ENCODE peak calls at places on chromosome 9, in six cellular contexts. T, F, Y, D, J and A are unnamed samples.

GRCh38 chr9:93116049-93116961 is 17.7 kb downstream of the NINJ1 start:
- DNase-seq in T (no peak), F (no peak), J (peak), Y (peak), D (peak), A (peak)

GRCh38 chr9:26326473-26327044 is 566.0 kb downstream of the CAAP1 start:
- DNase-seq in Y (peak), T (no peak), D (no peak), J (no peak), F (no peak), A (peak)

GRCh38 chr9:69204869-69205268 is 30.8 kb downstream of the TJP2 start:
- DNase-seq in Y (peak), D (no peak), J (peak), T (no peak), F (no peak), A (peak)

GRCh38 chr9:124012368-124013262 is 1.0 kb downstream of the LHX2 start:
- DNase-seq in D (no peak), T (no peak), J (no peak), F (no peak), Y (no peak), A (no peak)

GRCh38 chr9:5442400-5443011 is 4.8 kb upstream of the PLGRKT start:
- DNase-seq in Y (peak), J (no peak), F (no peak), D (no peak), T (no peak), A (peak)

GRCh38 chr9:6096821-6097220 is 81.4 kb upstream of the RANBP6 start:
- DNase-seq in T (no peak), D (no peak), Y (no peak), J (no peak), F (no peak), A (no peak)

GRCh38 chr9:126723807-126724172 is 81.0 kb upstream of the ZBTB43 start:
- DNase-seq in D (no peak), T (no peak), Y (no peak), F (no peak), J (no peak), A (peak)

GRCh38 chr9:36788534-36788933 is 215.8 kb downstream of the MELK start:
- DNase-seq in Y (no peak), T (no peak), D (no peak), J (no peak), F (no peak), A (no peak)

GRCh38 chr9:2524601-2525000 is 97.0 kb upstream of the VLDLR start:
- DNase-seq in Y (no peak), J (no peak), D (no peak), F (no peak), T (no peak), A (no peak)

GRCh38 chr9:74304598-74304997 is 192.5 kb upstream of the RORB start:
- DNase-seq in T (no peak), Y (no peak), D (no peak), J (no peak), F (no peak), A (no peak)

GRCh38 chr9:131276891-131277672 is 772 bp upstream of the FAM78A start:
- DNase-seq in J (no peak), D (no peak), T (no peak), F (no peak), Y (no peak), A (peak)

GRCh38 chr9:22913026-22913425 is 466.4 kb downstream of the DMRTA1 start:
- DNase-seq in T (no peak), F (no peak), D (no peak), J (no peak), Y (no peak), A (no peak)

DNA sequence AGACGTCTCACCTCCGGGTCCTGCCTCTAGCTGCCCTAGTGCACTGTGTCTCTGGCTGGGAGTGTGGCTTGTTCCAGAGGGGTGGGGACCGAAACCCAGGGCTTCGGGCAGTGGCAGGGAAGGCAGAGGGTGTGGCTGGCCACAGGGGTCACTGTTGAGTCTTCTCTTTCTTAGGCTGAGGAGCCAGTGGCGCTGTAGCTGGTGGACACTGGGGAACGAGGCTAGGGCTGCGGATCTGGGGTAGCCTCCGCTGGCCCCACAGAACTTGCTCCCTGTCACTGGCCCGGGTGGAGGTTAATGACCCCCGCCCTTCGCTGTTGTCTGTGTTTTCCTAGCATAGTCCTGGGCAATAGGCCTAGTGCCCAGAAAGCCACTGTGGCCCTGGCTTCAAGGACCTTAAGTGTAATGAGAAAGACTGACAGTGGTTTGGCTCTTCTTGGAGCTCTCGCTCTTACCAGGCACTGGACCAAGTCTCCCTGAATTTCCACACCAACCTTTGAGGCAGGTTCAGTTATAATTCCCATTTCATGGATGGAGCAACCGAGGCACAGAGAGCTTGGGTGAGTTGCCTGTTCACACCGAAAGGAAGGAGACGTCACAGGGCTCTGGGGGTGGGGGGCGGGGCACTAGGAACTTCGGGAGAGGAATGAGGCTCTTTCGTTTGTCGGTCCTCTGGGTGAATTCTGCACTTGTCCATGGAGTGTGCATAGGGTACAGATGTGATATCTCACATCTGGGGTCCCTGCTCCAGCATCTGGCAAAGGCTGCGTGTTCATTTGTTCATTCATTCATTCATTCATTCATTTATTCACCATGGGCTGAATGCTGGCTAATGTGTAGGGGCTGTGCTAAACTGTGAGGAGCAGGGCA is 4.8 kb upstream of the IER5L start:
- DNase-seq in D (no peak), J (peak), T (no peak), Y (peak), F (no peak), A (peak)
- TF ChIP-seq POLR2A in D (no peak), J (no peak), T (no peak), Y (no peak), F (no peak), A (no peak)

DNA sequence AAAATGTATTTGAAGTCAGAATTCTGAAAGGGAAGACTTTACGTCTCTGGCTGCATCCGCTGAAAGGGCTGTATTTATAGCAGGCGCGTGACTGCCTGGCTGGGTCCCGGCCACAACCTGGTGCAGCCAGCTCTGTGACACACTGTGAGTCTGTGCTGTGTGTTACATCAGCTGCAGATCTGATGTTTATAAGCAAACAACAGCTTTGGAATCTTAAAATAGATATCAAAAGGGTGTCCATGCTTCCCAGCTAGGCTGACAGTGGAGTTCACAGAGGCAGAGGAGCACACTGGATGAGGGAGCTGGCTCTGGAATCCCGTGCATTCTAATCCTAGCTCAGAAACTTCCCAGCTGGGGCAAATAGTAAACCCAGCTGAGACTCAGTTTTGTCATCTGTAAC is 433.4 kb upstream of the BRINP1 start:
- DNase-seq in J (peak), D (peak), F (no peak), T (no peak), Y (no peak), A (no peak)
- TF ChIP-seq POLR2A in J (no peak), D (no peak), F (no peak), T (no peak), Y (no peak), A (no peak)

GRCh38 chr9:129482521-129483466 is 138.1 kb downstream of the C9orf50 start:
- DNase-seq in D (peak), J (peak), Y (no peak), F (no peak), T (peak), A (peak)

GRCh38 chr9:129484325-129485000 is 136.4 kb downstream of the C9orf50 start:
- DNase-seq in Y (no peak), T (no peak), D (no peak), F (no peak), J (no peak), A (no peak)

GRCh38 chr9:129485140-129485758 is 135.7 kb downstream of the C9orf50 start:
- DNase-seq in D (no peak), J (no peak), Y (no peak), F (no peak), T (no peak), A (no peak)

GRCh38 chr9:129481824-129482511 is 138.9 kb downstream of the C9orf50 start:
- DNase-seq in Y (no peak), F (no peak), J (peak), D (peak), T (no peak), A (no peak)

DNA sequence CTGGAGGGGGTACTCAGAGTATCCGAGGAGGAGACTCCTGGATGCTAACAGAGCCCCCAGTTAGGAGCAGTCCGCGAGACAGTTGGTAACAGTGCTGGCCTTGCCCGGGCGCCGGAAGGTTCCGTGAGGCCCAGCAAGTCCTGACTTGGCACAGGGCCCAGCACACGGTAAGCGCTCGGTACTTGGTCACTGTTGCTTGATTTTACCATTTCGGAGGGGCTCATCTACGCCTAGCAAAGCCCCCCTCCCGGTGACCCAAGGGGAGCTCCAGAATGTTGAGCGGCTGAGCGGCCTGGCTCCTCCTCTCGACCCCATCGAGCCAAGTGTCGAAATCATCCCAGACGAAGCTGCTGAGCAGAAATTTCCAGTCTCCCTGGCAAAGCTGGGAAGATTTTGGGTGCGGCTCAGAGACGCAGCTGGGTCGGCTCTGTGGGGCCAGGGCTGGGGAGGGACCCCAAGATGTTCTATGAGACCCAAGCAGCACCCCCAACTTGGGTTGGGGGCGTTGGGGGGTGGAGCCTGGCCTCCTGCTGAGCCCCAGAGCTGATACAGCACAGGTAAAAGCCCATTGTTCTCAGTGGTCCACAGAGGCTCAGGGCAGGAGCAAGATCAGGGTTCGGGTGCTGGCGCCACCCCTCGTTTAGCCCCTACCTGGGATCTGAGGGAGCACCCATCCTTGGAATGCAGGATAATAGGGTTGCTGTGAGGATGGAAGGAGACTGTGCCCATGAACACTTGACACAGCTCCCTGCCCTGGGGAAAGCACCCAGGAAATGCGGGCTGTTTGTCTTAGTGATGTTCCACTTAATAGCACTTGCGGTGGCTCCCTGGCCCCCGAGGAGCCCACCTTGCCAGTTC is 137.2 kb downstream of the C9orf50 start:
- DNase-seq in T (peak), F (no peak), Y (no peak), D (peak), J (peak), A (peak)
- TF ChIP-seq POLR2A in T (peak), F (no peak), Y (no peak), D (peak), J (peak), A (no peak)

GRCh38 chr9:35114113-35114847 is 1.4 kb downstream of the ATOSB start:
- DNase-seq in J (peak), T (peak), Y (peak), D (peak), F (no peak), A (peak)

GRCh38 chr9:35114921-35115341 is 731 bp downstream of the ATOSB start:
- DNase-seq in J (peak), D (peak), T (peak), Y (no peak), F (no peak), A (peak)

GRCh38 chr9:35110327-35110758 is 5.3 kb downstream of the ATOSB start:
- DNase-seq in F (no peak), Y (no peak), D (no peak), T (no peak), J (peak), A (peak)

GRCh38 chr9:35111006-35111933 is 4.4 kb downstream of the ATOSB start:
- DNase-seq in T (peak), Y (peak), D (peak), F (peak), J (peak), A (peak)

DNA sequence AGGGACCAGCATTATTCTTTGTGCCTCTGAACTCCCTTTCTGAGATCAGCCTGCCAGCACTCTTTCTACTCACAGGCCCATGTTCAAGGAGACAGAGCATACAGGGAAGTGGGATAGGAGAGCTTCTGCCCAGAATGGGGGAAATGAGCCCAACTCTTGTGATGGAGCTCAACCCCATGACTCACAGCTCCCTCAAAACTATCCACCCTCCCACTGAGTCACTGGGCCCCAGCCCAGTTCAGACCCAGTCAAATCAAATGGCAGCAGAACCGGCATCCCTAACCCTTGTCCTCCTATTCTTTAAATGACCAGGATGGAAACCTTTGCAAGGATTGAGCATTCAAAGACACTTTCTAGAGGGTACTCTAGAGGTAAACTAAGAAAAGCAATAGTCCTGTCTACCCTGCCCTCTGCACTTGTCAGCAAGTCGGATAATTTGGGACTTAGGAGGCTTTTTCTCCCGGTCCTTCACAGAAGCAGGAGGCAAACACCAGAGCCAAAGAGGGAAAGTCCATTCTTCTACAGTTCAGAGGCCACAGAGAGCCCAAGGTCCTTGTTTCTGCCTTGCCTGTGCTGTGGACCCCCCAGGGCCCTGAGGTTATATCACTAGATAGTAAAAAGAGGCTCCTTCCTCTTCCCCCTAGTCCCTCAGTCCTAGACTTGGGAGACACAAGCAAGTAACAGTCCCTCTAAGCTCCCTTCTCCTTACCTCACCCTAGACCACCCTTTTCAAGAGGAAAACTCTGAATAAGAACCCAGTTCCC is 3.2 kb downstream of the ATOSB start:
- DNase-seq in D (no peak), Y (no peak), F (no peak), J (peak), T (no peak), A (peak)
- TF ChIP-seq POLR2A in D (no peak), Y (no peak), F (no peak), J (no peak), T (no peak), A (no peak)

GRCh38 chr9:133351908-133352634 is 4.1 kb downstream of the RPL7A start:
- DNase-seq in T (no peak), Y (peak), D (no peak), J (no peak), F (no peak), A (peak)
- TF ChIP-seq POLR2A in T (no peak), Y (peak), D (no peak), J (no peak), F (peak), A (peak)

DNA sequence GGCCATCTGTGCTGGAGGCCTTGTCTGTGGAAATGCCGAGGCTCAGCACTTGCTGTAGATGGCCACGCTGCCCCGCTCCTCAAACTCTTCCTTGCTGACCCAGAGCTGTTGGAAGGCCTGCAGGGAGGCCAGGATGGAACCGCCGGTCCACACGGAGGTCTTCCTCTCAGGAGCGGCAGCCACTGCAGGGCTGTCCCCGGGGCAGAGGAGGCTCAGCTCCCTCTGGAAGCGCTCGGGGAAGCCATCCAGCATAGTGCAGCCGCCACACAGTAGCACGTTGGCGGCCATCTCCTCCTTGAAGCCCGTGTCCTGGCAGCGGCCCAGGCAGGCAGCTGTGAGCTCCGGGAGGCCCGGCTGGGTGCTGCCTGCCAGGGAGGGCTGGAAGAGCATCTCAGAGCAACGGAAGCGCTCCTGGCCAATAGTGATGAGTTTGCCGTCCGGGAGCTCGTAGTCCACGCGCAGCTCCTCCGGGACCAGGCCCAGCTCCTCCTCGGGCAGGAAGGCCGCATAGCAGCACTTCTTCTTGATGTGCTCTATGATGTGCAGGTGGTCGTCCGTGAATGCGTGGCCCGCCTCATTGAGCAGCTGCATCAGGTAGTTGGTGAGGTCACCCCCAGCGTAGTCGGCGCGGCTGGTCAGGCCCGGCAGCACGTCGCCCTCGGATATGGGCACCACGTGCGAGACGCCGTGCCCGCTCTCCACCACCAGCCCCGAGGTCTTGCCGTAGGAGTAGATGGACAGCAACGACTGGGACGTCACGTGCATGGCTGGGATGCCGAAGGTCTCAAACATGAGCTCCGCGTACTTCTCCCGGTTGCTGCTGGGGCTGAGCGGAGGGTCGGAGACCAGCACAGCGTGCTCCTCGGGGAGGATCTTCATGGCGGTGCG is 901 bp downstream of the ACTL7B start:
- DNase-seq in D (no peak), F (no peak), J (no peak), Y (no peak), T (no peak), A (no peak)
- TF ChIP-seq POLR2A in D (no peak), F (no peak), J (no peak), Y (no peak), T (no peak), A (no peak)